ENCODE peak calls at places on chromosomes 1 and 21, in four cellular contexts. K is fibroblast of lung, I is lung, O is hepatocyte. U is an unnamed sample. For H3K36me3, the result is how much of the 10 kb centered on the place peaks cover.

GRCh38 chr1:169107673-169108160 is 1.2 kb downstream of the ATP1B1 start:
- DNase-seq in O (no peak), K (peak), I (no peak), U (peak)

GRCh38 chr1:150006881-150007401 is 3.6 kb downstream of the OTUD7B start:
- DNase-seq in I (no peak), O (no peak), K (peak), U (no peak)

GRCh38 chr1:56532359-56532696 is 47.0 kb downstream of the PLPP3 start:
- DNase-seq in K (no peak), I (no peak), O (no peak), U (no peak)

GRCh38 chr1:168520052-168520751 is 23.6 kb downstream of the XCL2 start:
- DNase-seq in O (no peak), I (no peak), K (no peak), U (no peak)

GRCh38 chr21:29885491-29885890 is 54.3 kb downstream of the GRIK1 start:
- DNase-seq in K (no peak), O (no peak), I (no peak), U (no peak)

GRCh38 chr1:52296345-52296744 is 69.7 kb downstream of the CC2D1B start:
- DNase-seq in I (no peak), O (peak), K (peak), U (no peak)

GRCh38 chr1:180291004-180291403 is 60.9 kb downstream of the LHX4 start:
- DNase-seq in K (peak), I (no peak), O (no peak), U (no peak)

GRCh38 chr1:147598631-147599361 is 57.5 kb downstream of the BCL9 start:
- DNase-seq in O (peak), K (no peak), I (no peak), U (peak)

GRCh38 chr1:10724948-10725852 is 71.2 kb downstream of the CASZ1 start:
- DNase-seq in K (peak), I (peak), O (peak), U (no peak)

GRCh38 chr1:63946866-63947491 is 173.2 kb downstream of the ROR1 start:
- DNase-seq in O (no peak), K (peak), I (no peak), U (no peak)

GRCh38 chr1:23799255-23799569 is 1.3 kb downstream of the GALE start:
- DNase-seq in O (no peak), I (no peak), K (no peak), U (no peak)

GRCh38 chr1:1310476-1311053 is 2.2 kb downstream of the PUSL1 start:
- DNase-seq in I (no peak), K (no peak), O (no peak), U (no peak)

GRCh38 chr1:160167580-160167979 is 16.2 kb downstream of the ATP1A4 start:
- DNase-seq in O (no peak), K (no peak), I (no peak), U (no peak)

GRCh38 chr1:117122297-117123025 is 912 bp upstream of the TRIM45 start:
- DNase-seq in O (no peak), I (no peak), K (no peak), U (no peak)

GRCh38 chr1:56061824-56062223 is 517.5 kb downstream of the PLPP3 start:
- DNase-seq in I (no peak), O (no peak), K (no peak), U (no peak)

GRCh38 chr1:235058695-235059094 is 69.9 kb downstream of the TOMM20 start:
- DNase-seq in I (no peak), O (no peak), K (no peak), U (no peak)

GRCh38 chr1:93955765-93956164 is 46.5 kb upstream of the GCLM start:
- DNase-seq in I (no peak), O (no peak), K (no peak), U (no peak)

GRCh38 chr1:155049651-155050559 is 1.2 kb upstream of the ADAM15 start:
- DNase-seq in I (no peak), O (no peak), K (peak), U (no peak)

GRCh38 chr21:42614391-42614790 is 39.0 kb upstream of the PDE9A start:
- DNase-seq in O (no peak), I (no peak), K (no peak), U (no peak)

GRCh38 chr1:244654284-244655038 is 1.5 kb downstream of the DESI2 start:
- DNase-seq in O (no peak), I (no peak), K (peak), U (no peak)

GRCh38 chr1:206600527-206600926 is 11.7 kb downstream of the EIF2D start:
- DNase-seq in O (no peak), K (no peak), I (no peak), U (no peak)

GRCh38 chr1:206609229-206609991 is 2.9 kb downstream of the EIF2D start:
- DNase-seq in O (no peak), I (no peak), K (no peak), U (no peak)

GRCh38 chr1:206606867-206607266 is 5.4 kb downstream of the EIF2D start:
- DNase-seq in O (peak), I (no peak), K (no peak), U (no peak)

GRCh38 chr1:206608108-206608698 is 4.1 kb downstream of the EIF2D start:
- DNase-seq in O (peak), I (no peak), K (peak), U (no peak)

DNA sequence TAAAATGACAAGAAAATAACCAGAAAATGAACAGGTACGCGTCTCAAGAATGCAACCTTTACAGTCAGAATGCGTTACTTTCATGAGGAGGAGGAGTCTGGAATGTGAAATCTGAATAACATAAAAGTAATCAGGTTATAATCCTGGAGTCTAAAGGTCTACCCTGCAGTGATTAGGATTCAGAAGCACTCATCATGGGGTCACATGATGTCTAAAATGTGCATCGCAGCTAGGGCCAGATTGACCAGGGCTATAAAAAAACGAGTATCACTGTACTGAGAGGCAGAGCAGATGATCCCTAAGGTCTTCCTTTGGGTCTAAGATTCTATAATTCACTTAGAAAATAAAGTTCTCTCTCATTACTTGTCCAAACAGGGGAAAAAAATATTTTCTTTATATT is 7.4 kb downstream of the EIF2D start:
- DNase-seq in I (no peak), K (no peak), O (no peak), U (no peak)
- H3K36me3 ChIP-seq in I (under half), K (under half), O (under half), U (under half)

DNA sequence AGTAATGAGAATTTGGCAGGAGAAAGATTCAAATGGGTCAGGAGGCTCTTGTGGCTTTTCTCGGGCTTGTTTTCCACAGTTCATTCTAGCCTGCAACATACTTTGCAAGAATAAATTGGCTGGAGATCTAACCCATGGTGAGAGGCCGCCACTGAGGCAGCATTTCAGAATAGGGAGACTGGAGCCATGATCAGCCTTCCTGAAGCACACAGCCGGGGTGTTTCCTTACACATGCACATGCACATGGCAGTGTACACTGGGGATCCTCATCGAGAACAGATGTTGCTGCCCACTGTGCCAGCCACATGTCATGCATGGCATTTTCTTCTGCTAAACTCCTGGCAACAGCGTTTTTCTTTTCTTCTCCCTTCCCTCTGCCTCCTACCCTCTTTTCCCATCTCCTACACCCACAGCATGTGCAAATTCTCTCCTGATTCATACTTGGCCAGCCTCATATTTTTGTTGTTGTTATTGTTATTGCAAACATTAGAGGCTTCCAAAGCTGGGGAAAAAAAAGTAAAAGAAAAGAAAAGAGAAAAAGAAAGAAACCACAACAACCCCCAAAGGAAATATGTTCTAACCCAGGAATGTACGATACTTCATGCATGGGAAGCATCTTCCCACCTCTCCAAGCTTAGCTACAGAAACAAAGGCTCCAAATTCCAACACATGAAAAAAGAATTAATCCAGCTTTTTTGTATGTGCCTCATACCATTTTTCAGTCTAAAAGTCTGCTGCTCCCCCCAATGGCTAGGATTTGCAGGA is 344.0 kb downstream of the ASTN1 start:
- DNase-seq in K (no peak), O (no peak), I (no peak), U (no peak)
- TF ChIP-seq CTCF in K (no peak), O (no peak), I (no peak), U (no peak)

GRCh38 chr1:201356236-201356635 is 21.2 kb downstream of the TNNT2 start:
- DNase-seq in I (no peak), O (no peak), K (no peak), U (no peak)
- H3K27ac ChIP-seq in I (no peak), O (no peak), K (no peak), U (no peak)

DNA sequence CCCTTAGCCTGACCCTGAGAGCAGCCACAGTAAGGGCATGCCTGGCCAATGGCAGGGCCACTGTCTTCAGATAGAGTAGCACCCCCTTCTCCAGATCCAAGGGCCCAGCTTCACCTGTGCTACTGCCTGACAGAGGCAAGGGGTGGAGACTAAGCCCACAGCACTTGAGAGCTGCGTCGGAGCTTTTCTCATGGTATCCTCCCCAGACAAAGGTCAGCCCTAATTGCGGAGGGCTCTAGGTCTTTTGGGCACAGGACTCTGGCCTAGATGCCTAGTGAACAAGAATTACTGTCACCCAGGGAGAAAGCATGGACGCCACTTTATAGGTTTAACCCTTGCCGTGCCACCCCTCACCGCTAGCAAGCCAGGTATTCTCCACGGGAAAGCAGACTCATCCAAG is 15.1 kb downstream of the KCNC4 start:
- DNase-seq in I (no peak), O (no peak), K (no peak), U (no peak)
- H3K36me3 ChIP-seq in I (under half), O (under half), K (under half), U (under half)

GRCh38 chr1:229347528-229347927 is 4.7 kb upstream of the CCSAP start:
- DNase-seq in K (no peak), O (no peak), I (no peak), U (no peak)

GRCh38 chr1:229355661-229356060 is 12.8 kb upstream of the CCSAP start:
- DNase-seq in I (no peak), K (no peak), O (no peak), U (no peak)

GRCh38 chr1:229349463-229350385 is 6.9 kb upstream of the CCSAP start:
- DNase-seq in K (no peak), O (no peak), I (no peak), U (no peak)

GRCh38 chr1:229354226-229354625 is 11.4 kb upstream of the CCSAP start:
- DNase-seq in K (no peak), O (no peak), I (no peak), U (no peak)

DNA sequence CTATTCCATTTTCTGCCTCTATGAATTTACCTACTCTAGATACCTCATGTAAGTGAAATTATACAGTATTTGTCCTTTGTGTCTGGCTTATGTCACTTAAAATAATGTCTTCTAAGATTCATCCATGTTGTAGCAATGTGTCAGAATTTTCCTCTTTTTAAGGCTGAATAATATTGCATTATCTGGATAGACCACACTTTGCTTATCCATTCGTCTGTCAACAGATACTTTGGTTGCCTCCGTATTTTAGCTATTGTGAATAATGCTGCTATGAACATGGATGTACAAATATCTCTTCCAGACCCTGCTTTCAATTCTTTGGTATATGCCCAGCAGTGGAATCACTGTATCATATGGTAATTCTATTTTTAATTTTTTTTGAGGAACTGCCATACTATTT is 10.1 kb upstream of the CCSAP start:
- DNase-seq in K (no peak), I (no peak), O (no peak), U (no peak)
- TF ChIP-seq CTCF in K (no peak), I (no peak), O (no peak), U (no peak)

DNA sequence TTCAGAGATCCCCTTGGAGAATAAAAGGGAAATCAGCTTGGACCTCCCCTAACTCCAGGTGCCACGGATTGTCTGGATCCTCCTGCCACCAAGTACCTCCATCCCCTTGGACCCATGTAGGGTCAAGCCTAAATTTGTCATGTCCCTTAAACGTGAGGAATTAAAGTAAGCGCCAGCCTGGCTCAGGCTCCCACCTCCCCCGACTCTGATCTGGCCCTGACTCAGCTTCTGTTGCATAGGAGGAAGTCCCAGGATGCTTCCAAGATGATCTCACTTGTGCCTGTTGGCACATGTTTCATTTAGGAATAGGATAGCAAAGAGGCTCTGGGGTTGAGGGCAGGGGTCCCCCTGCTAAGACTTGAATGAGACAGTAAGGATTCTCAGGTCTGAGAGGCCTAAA is 231.9 kb upstream of the JUN start:
- DNase-seq in O (peak), K (peak), I (no peak), U (no peak)
- H3K27ac ChIP-seq in O (no peak), K (peak), I (no peak), U (no peak)

DNA sequence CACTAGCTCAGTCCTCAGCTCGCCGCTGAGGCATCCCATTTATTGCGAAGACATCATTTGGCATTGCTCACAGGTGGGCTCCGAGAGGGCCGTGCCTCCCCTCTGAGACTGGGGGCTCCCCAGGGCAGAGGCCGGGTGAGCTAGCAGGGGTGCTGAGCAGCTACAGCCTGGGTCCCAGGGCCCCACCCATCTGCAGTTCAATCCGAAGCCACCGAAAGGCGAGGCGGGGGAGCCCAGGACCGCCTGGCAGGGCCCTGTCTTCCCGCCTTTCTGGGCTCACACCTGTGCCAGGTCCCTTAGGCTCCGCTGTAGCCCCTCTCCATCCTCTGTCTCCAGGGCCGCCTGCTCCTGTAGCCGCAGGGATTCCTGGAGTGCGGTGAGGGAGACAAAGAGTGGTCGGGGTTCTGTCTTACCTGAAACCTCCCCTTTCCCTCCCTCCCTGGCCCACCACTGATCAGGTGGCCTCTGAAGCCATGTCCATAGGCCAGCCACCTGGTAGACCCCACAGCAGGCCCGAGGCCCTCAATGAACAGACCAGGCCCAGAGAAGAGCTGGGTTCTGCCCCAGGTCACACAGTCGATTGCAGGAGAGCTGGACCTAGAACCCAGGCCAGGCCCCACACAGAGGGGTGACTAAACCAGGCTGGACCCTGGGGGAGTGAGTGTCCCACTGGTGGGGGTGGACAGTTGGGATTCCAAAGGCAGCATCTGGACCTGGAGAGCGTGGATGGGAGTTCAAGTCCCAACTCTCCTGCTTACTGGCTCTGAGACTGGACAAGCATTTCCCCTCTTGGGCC is 18.1 kb upstream of the NBPF1 start:
- DNase-seq in I (no peak), K (no peak), O (no peak), U (peak)
- H3K36me3 ChIP-seq in I (under half), K (under half), O (under half), U (under half)

DNA sequence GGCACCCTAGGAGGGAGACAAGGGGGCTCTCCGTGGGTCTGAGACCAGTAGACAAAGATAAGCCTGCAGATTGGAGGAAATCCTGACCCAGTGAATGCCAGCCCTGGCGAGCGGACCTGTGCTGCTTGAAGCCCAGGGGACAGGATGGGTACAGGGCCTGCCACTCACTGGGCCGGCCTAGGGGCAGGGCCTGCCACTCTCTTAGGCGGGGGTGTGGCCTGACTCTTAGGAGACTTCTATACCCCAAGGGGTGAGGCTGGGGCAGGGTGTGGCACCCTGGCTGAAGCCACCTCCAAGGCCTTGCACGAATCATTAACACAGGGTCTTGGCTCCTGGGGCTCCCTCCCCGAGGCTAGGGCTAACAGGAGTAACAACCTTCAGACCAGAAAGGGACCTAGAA is 30.7 kb downstream of the TRIM62 start:
- DNase-seq in K (no peak), O (no peak), I (no peak), U (no peak)
- TF ChIP-seq CTCF in K (no peak), O (no peak), I (no peak), U (no peak)